ENCODE peak calls at places on chromosome 19, in nine cellular contexts. One of them, this sample, is unnamed.

GRCh38 chr19:19752760-19753403 is 20.0 kb upstream of the ZNF14 start:
- DNase-seq in astrocyte of the spinal cord: no peak
- DNase-seq in AG04449: no peak
- DNase-seq in IMR-90: no peak
- DNase-seq in fibroblast of lung: no peak
- DNase-seq in sigmoid colon: no peak
- DNase-seq in left ventricle myocardium inferior: no peak
- DNase-seq in foreskin fibroblast: no peak
- DNase-seq in breast epithelium: no peak
- DNase-seq in this sample: no peak

GRCh38 chr19:14758816-14759215 is 19.5 kb downstream of the ADGRE2 start:
- DNase-seq in astrocyte of the spinal cord: no peak
- DNase-seq in AG04449: no peak
- DNase-seq in IMR-90: no peak
- DNase-seq in fibroblast of lung: no peak
- DNase-seq in sigmoid colon: peak; percentile 6
- DNase-seq in left ventricle myocardium inferior: no peak
- DNase-seq in foreskin fibroblast: no peak
- DNase-seq in breast epithelium: peak; percentile 42
- DNase-seq in this sample: no peak

GRCh38 chr19:49696865-49697264 is 5.9 kb downstream of the CPT1C start:
- DNase-seq in astrocyte of the spinal cord: no peak
- DNase-seq in AG04449: no peak
- DNase-seq in IMR-90: no peak
- DNase-seq in fibroblast of lung: no peak
- DNase-seq in sigmoid colon: no peak
- DNase-seq in left ventricle myocardium inferior: no peak
- DNase-seq in foreskin fibroblast: no peak
- DNase-seq in breast epithelium: no peak
- DNase-seq in this sample: no peak

GRCh38 chr19:11399667-11400066 is 15.6 kb upstream of the EPOR start:
- DNase-seq in astrocyte of the spinal cord: no peak
- DNase-seq in AG04449: no peak
- DNase-seq in IMR-90: no peak
- DNase-seq in fibroblast of lung: no peak
- DNase-seq in sigmoid colon: no peak
- DNase-seq in left ventricle myocardium inferior: no peak
- DNase-seq in foreskin fibroblast: no peak
- DNase-seq in breast epithelium: no peak
- DNase-seq in this sample: no peak

GRCh38 chr19:40235238-40236025 is 8.9 kb upstream of the CCNP start:
- DNase-seq in astrocyte of the spinal cord: no peak
- DNase-seq in AG04449: no peak
- DNase-seq in IMR-90: no peak
- DNase-seq in fibroblast of lung: no peak
- DNase-seq in sigmoid colon: no peak
- DNase-seq in left ventricle myocardium inferior: no peak
- DNase-seq in foreskin fibroblast: no peak
- DNase-seq in breast epithelium: no peak
- DNase-seq in this sample: no peak

GRCh38 chr19:53254451-53255341 is at the start of gene ZNF677:
- DNase-seq in astrocyte of the spinal cord: peak; percentile 86
- DNase-seq in AG04449: peak; percentile 9
- DNase-seq in IMR-90: peak; percentile 76
- DNase-seq in fibroblast of lung: peak; percentile 90
- DNase-seq in sigmoid colon: peak; percentile 96
- DNase-seq in left ventricle myocardium inferior: peak; percentile 94
- DNase-seq in foreskin fibroblast: peak; percentile 97
- DNase-seq in breast epithelium: peak; percentile 91
- DNase-seq in this sample: peak; percentile 22

GRCh38 chr19:55956431-55956830 is 8.8 kb downstream of the NLRP8 start:
- DNase-seq in astrocyte of the spinal cord: no peak
- DNase-seq in AG04449: no peak
- DNase-seq in IMR-90: no peak
- DNase-seq in fibroblast of lung: no peak
- DNase-seq in sigmoid colon: no peak
- DNase-seq in left ventricle myocardium inferior: no peak
- DNase-seq in foreskin fibroblast: no peak
- DNase-seq in breast epithelium: no peak
- DNase-seq in this sample: no peak

GRCh38 chr19:12331211-12331941 is 2.1 kb downstream of the ZNF563 start:
- DNase-seq in astrocyte of the spinal cord: no peak
- DNase-seq in AG04449: no peak
- DNase-seq in IMR-90: no peak
- DNase-seq in fibroblast of lung: no peak
- DNase-seq in sigmoid colon: no peak
- DNase-seq in left ventricle myocardium inferior: no peak
- DNase-seq in foreskin fibroblast: no peak
- DNase-seq in breast epithelium: no peak
- DNase-seq in this sample: no peak

GRCh38 chr19:45645631-45646344 is 6.6 kb upstream of the EML2 start:
- DNase-seq in astrocyte of the spinal cord: peak; percentile 89
- DNase-seq in AG04449: no peak
- DNase-seq in IMR-90: peak; percentile 80
- DNase-seq in fibroblast of lung: peak; percentile 83
- DNase-seq in sigmoid colon: peak; percentile 86
- DNase-seq in left ventricle myocardium inferior: peak; percentile 82
- DNase-seq in foreskin fibroblast: peak; percentile 91
- DNase-seq in breast epithelium: peak; percentile 62
- DNase-seq in this sample: peak; percentile 41

GRCh38 chr19:18419699-18420460 is 682 bp downstream of the SSBP4 start:
- DNase-seq in astrocyte of the spinal cord: no peak
- DNase-seq in AG04449: no peak
- DNase-seq in IMR-90: no peak
- DNase-seq in fibroblast of lung: no peak
- DNase-seq in sigmoid colon: no peak
- DNase-seq in left ventricle myocardium inferior: no peak
- DNase-seq in foreskin fibroblast: peak; percentile 57
- DNase-seq in breast epithelium: no peak
- DNase-seq in this sample: no peak

GRCh38 chr19:38658462-38659306 is 11.2 kb downstream of the ACTN4 start:
- DNase-seq in astrocyte of the spinal cord: peak; percentile 100
- DNase-seq in AG04449: peak; percentile 99
- DNase-seq in IMR-90: peak; percentile 100
- DNase-seq in fibroblast of lung: peak; percentile 100
- DNase-seq in sigmoid colon: peak; percentile 81
- DNase-seq in left ventricle myocardium inferior: no peak
- DNase-seq in foreskin fibroblast: peak; percentile 99
- DNase-seq in breast epithelium: no peak
- DNase-seq in this sample: peak; percentile 99

DNA sequence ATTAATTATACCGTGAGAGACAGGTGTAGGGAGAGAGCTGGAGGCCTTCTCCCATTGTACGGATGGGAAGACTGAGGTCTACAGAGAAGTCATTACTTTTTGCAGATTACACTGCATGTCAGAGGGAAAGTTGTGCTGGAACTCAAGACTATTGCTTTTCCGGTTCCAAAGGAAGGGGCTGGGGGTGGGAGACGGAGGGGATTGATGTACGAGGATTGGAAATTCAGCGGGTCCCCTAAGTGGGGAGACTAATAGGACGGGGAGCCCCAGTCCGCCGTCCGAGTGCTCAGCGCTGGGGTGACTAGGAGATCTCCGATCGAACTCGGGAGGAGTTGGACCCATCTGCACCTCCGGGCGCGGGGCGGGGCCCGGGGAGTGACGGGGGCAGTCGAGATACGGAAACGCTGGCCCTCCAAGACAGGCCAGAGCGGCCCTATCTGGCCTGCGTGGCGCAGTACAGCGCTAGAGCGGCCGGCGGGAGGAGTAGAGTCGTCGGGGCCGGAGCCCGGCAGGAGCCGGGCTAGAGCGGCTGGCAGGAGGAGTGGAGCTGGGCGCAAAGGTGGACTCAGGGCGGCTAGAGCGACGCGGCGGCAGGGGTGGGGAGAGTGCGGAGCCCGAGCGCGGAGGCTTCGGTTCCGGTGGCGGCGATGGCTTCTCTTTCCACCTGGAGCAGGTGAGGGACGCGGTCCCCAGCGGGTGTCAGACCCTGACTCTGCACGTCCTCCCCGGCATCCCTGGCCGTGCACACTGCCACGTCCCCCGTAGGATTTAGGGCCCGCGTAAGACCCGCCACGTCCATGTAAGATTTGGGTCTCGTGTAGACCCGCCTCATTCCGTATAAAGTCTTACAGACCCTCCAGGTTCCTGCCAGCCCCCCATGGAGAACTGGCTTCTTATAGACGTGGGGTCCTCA is 1.1 kb downstream of the ARHGEF1 start:
- DNase-seq in astrocyte of the spinal cord: peak; percentile 97
- DNase-seq in AG04449: peak; percentile 75
- DNase-seq in IMR-90: peak; percentile 96
- DNase-seq in fibroblast of lung: peak; percentile 97
- DNase-seq in sigmoid colon: peak; percentile 97
- DNase-seq in left ventricle myocardium inferior: peak; percentile 94
- DNase-seq in foreskin fibroblast: peak; percentile 99
- DNase-seq in breast epithelium: peak; percentile 93
- DNase-seq in this sample: peak; percentile 73
- TF ChIP-seq CTCF in astrocyte of the spinal cord: no peak
- TF ChIP-seq CTCF in AG04449: peak; percentile 16
- TF ChIP-seq CTCF in IMR-90: peak; percentile 23
- TF ChIP-seq CTCF in fibroblast of lung: no peak
- TF ChIP-seq CTCF in sigmoid colon: no peak
- TF ChIP-seq CTCF in left ventricle myocardium inferior: peak; percentile 39
- TF ChIP-seq CTCF in foreskin fibroblast: peak; percentile 6
- TF ChIP-seq CTCF in breast epithelium: no peak
- TF ChIP-seq CTCF in this sample: peak; percentile 32

DNA sequence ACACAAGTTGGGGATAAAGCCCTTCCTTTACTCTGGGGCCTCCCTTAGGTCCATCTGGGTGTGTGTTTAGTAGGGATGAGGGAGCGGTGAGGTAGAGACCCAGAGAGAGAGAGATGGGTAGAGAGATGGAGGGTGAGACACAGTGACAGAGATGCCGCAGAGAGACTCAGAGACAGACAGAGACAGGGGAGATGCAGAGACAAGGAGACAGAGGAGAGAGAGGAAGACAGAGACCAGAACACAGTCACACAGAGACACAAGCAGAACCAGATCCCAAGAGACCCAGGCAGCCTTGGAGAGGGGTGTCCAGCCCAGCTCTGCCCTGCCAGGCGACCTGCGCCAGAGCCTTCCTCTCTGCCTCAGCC is 2.4 kb downstream of the KLK1 start:
- DNase-seq in astrocyte of the spinal cord: no peak
- DNase-seq in AG04449: no peak
- DNase-seq in IMR-90: no peak
- DNase-seq in fibroblast of lung: no peak
- DNase-seq in sigmoid colon: no peak
- DNase-seq in left ventricle myocardium inferior: no peak
- DNase-seq in foreskin fibroblast: no peak
- DNase-seq in breast epithelium: no peak
- DNase-seq in this sample: no peak
- H3K4me3 ChIP-seq in astrocyte of the spinal cord: no peak overlapping the region
- H3K4me3 ChIP-seq in AG04449: no peak overlapping the region
- H3K4me3 ChIP-seq in IMR-90: no peak overlapping the region
- H3K4me3 ChIP-seq in fibroblast of lung: no peak overlapping the region
- H3K4me3 ChIP-seq in sigmoid colon: no peak overlapping the region
- H3K4me3 ChIP-seq in left ventricle myocardium inferior: peak overlapping the region; percentile 39
- H3K4me3 ChIP-seq in foreskin fibroblast: no peak overlapping the region
- H3K4me3 ChIP-seq in breast epithelium: no peak overlapping the region
- H3K4me3 ChIP-seq in this sample: no peak overlapping the region

GRCh38 chr19:48498922-48499321 is 12.7 kb downstream of the LMTK3 start:
- DNase-seq in astrocyte of the spinal cord: no peak
- DNase-seq in AG04449: no peak
- DNase-seq in IMR-90: no peak
- DNase-seq in fibroblast of lung: no peak
- DNase-seq in sigmoid colon: no peak
- DNase-seq in left ventricle myocardium inferior: no peak
- DNase-seq in foreskin fibroblast: no peak
- DNase-seq in breast epithelium: no peak
- DNase-seq in this sample: no peak
- TF ChIP-seq CTCF in astrocyte of the spinal cord: no peak
- TF ChIP-seq CTCF in AG04449: no peak
- TF ChIP-seq CTCF in IMR-90: no peak
- TF ChIP-seq CTCF in fibroblast of lung: no peak
- TF ChIP-seq CTCF in sigmoid colon: no peak
- TF ChIP-seq CTCF in left ventricle myocardium inferior: no peak
- TF ChIP-seq CTCF in foreskin fibroblast: no peak
- TF ChIP-seq CTCF in breast epithelium: no peak
- TF ChIP-seq CTCF in this sample: no peak

GRCh38 chr19:3923096-3923758 is 9.6 kb upstream of the NMRK2 start:
- DNase-seq in astrocyte of the spinal cord: no peak
- DNase-seq in AG04449: no peak
- DNase-seq in IMR-90: no peak
- DNase-seq in fibroblast of lung: no peak
- DNase-seq in sigmoid colon: no peak
- DNase-seq in left ventricle myocardium inferior: no peak
- DNase-seq in foreskin fibroblast: no peak
- DNase-seq in breast epithelium: no peak
- DNase-seq in this sample: no peak

GRCh38 chr19:3914199-3914598 is 18.7 kb upstream of the NMRK2 start:
- DNase-seq in astrocyte of the spinal cord: no peak
- DNase-seq in AG04449: no peak
- DNase-seq in IMR-90: no peak
- DNase-seq in fibroblast of lung: no peak
- DNase-seq in sigmoid colon: no peak
- DNase-seq in left ventricle myocardium inferior: no peak
- DNase-seq in foreskin fibroblast: no peak
- DNase-seq in breast epithelium: no peak
- DNase-seq in this sample: no peak

GRCh38 chr19:3923912-3924311 is 9.0 kb upstream of the NMRK2 start:
- DNase-seq in astrocyte of the spinal cord: no peak
- DNase-seq in AG04449: no peak
- DNase-seq in IMR-90: no peak
- DNase-seq in fibroblast of lung: no peak
- DNase-seq in sigmoid colon: no peak
- DNase-seq in left ventricle myocardium inferior: no peak
- DNase-seq in foreskin fibroblast: no peak
- DNase-seq in breast epithelium: no peak
- DNase-seq in this sample: no peak

GRCh38 chr19:3916033-3916432 is 16.8 kb upstream of the NMRK2 start:
- DNase-seq in astrocyte of the spinal cord: no peak
- DNase-seq in AG04449: no peak
- DNase-seq in IMR-90: no peak
- DNase-seq in fibroblast of lung: no peak
- DNase-seq in sigmoid colon: no peak
- DNase-seq in left ventricle myocardium inferior: no peak
- DNase-seq in foreskin fibroblast: no peak
- DNase-seq in breast epithelium: no peak
- DNase-seq in this sample: no peak

DNA sequence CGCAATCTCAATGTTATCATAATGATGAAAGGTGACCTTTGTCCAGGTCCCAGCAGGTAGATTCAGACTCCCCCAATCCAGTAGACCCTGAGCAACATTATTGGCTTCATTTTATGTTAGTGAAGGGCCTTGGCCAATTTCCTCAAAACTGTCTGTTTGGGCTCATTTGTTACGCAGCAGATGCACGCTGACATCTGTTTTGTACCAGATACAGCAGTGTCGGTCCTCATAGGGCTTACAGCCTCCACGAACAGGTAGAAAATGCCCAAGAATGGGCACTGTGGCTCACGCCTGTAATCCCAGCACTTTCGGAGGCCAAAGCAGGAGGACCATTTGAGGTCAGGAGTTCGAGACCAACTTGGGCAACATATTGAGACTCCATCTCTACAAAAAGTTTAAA is 13.1 kb upstream of the NMRK2 start:
- DNase-seq in astrocyte of the spinal cord: no peak
- DNase-seq in AG04449: no peak
- DNase-seq in IMR-90: no peak
- DNase-seq in fibroblast of lung: no peak
- DNase-seq in sigmoid colon: no peak
- DNase-seq in left ventricle myocardium inferior: no peak
- DNase-seq in foreskin fibroblast: no peak
- DNase-seq in breast epithelium: no peak
- DNase-seq in this sample: no peak
- H3K4me3 ChIP-seq in astrocyte of the spinal cord: no peak overlapping the region
- H3K4me3 ChIP-seq in AG04449: no peak overlapping the region
- H3K4me3 ChIP-seq in IMR-90: no peak overlapping the region
- H3K4me3 ChIP-seq in fibroblast of lung: no peak overlapping the region
- H3K4me3 ChIP-seq in sigmoid colon: no peak overlapping the region
- H3K4me3 ChIP-seq in left ventricle myocardium inferior: no peak overlapping the region
- H3K4me3 ChIP-seq in foreskin fibroblast: no peak overlapping the region
- H3K4me3 ChIP-seq in breast epithelium: no peak overlapping the region
- H3K4me3 ChIP-seq in this sample: no peak overlapping the region

GRCh38 chr19:28731577-28731976 is 481.4 kb downstream of the UQCRFS1 start:
- DNase-seq in astrocyte of the spinal cord: no peak
- DNase-seq in AG04449: no peak
- DNase-seq in IMR-90: no peak
- DNase-seq in fibroblast of lung: no peak
- DNase-seq in sigmoid colon: no peak
- DNase-seq in left ventricle myocardium inferior: no peak
- DNase-seq in foreskin fibroblast: no peak
- DNase-seq in breast epithelium: no peak
- DNase-seq in this sample: no peak
- TF ChIP-seq CTCF in astrocyte of the spinal cord: no peak
- TF ChIP-seq CTCF in AG04449: no peak
- TF ChIP-seq CTCF in IMR-90: no peak
- TF ChIP-seq CTCF in fibroblast of lung: no peak
- TF ChIP-seq CTCF in sigmoid colon: no peak
- TF ChIP-seq CTCF in left ventricle myocardium inferior: no peak
- TF ChIP-seq CTCF in foreskin fibroblast: no peak
- TF ChIP-seq CTCF in breast epithelium: no peak
- TF ChIP-seq CTCF in this sample: no peak

This sample was measured in BJ.